ENCODE peak calls at places on chromosome 3, in nine cellular contexts. R, E, M, G, B, Z, H, N and F are unnamed samples.
A peak's percentile ranks its signal among the peaks of the same experiment; 100 is the strongest.

GRCh38 chr3:96449803-96450202 is 364.6 kb upstream of the EPHA6 start:
- DNase-seq in M (no peak), Z (peak; percentile 7), H (no peak), E (no peak), B (no peak), N (no peak), G (no peak), R (no peak), F (no peak)

GRCh38 chr3:152272771-152273242 is 4.1 kb downstream of the MBNL1 start:
- DNase-seq in E (no peak), Z (no peak), H (no peak), N (no peak), B (no peak), G (no peak), M (no peak), R (no peak), F (no peak)

GRCh38 chr3:25297667-25298585 is 130.1 kb upstream of the RARB start:
- DNase-seq in N (no peak), Z (no peak), B (no peak), M (no peak), G (no peak), E (no peak), H (no peak), R (no peak), F (no peak)

GRCh38 chr3:60064210-60065178 is 1014.7 kb upstream of the CFAP20DC start:
- DNase-seq in Z (no peak), R (no peak), E (no peak), M (no peak), B (no peak), H (no peak), G (no peak), N (no peak), F (no peak)

GRCh38 chr3:14614189-14614588 is 37.4 kb upstream of the CCDC174 start:
- DNase-seq in B (no peak), R (no peak), G (no peak), H (no peak), N (no peak), Z (no peak), E (no peak), M (no peak), F (no peak)

GRCh38 chr3:116579843-116580242 is 129.7 kb upstream of the TUSC7 start:
- DNase-seq in G (no peak), M (no peak), R (no peak), H (peak; percentile 3), Z (no peak), B (no peak), N (no peak), E (no peak), F (no peak)

GRCh38 chr3:17672506-17672905 is 69.9 kb downstream of the TBC1D5 start:
- DNase-seq in G (no peak), M (no peak), N (no peak), B (no peak), R (no peak), Z (no peak), H (no peak), E (no peak), F (no peak)

GRCh38 chr3:129025691-129026435 is 24.8 kb downstream of the EFCC1 start:
- DNase-seq in M (no peak), R (peak; percentile 89), B (peak; percentile 85), E (no peak), N (no peak), G (peak; percentile 79), Z (peak; percentile 40), H (no peak), F (no peak)

GRCh38 chr3:196254376-196255283 is 32.9 kb downstream of the PCYT1A start:
- DNase-seq in B (no peak), G (no peak), R (no peak), E (no peak), H (no peak), N (no peak), Z (no peak), M (no peak), F (no peak)

GRCh38 chr3:172869356-172869755 is 118.8 kb downstream of the ECT2 start:
- DNase-seq in M (no peak), E (no peak), B (no peak), G (no peak), H (peak; percentile 9), N (no peak), R (no peak), Z (peak; percentile 18), F (no peak)

GRCh38 chr3:23916152-23916885 is 471 bp downstream of the NKIRAS1 start:
- DNase-seq in M (no peak), N (no peak), R (no peak), B (peak; percentile 80), E (no peak), Z (no peak), G (no peak), H (no peak), F (peak; percentile 37)

GRCh38 chr3:4241595-4242170 is 61.5 kb upstream of the SETMAR start:
- DNase-seq in G (no peak), Z (no peak), N (no peak), M (no peak), H (no peak), R (no peak), E (no peak), B (no peak), F (no peak)

GRCh38 chr3:15859507-15860013 is 61.8 kb upstream of the ANKRD28 start:
- DNase-seq in Z (peak; percentile 86), M (no peak), G (peak; percentile 88), E (peak; percentile 52), H (peak; percentile 86), R (peak; percentile 87), N (no peak), B (peak; percentile 85), F (peak; percentile 94)

GRCh38 chr3:152243301-152243711 is 25.4 kb upstream of the MBNL1 start:
- DNase-seq in R (no peak), H (no peak), G (no peak), B (no peak), Z (no peak), N (peak; percentile 74), M (no peak), E (no peak), F (no peak)

DNA sequence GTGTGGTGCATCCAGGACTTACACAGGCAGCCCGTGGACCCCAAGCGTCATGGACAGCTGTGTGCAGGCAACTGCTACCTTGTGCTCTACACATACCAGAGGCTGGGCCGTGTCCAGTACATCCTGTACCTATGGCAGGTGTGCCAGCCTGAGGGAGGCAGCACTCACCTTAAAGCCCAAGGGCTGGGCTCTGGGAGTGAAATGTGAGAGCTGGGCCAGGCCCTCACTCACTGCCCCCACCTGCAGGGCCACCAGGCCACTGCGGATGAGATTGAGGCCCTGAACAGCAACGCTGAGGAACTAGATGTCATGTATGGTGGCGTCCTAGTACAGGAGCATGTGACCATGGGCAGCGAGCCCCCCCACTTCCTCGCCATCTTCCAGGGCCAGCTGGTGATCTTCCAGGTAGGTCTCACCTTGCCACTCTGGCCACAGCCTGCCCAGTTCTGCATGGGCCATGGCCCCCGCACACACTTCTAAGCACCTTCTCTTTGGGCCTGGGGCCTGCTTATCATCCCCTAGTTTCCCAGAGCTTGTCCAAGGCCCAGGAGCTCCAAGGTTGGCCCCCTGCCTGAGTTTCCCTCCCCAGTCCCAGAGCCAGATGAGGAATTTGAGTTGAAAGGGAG is 11.0 kb downstream of the VILL start:
- DNase-seq in M (no peak), B (no peak), N (no peak), H (no peak), Z (peak; percentile 11), E (no peak), G (no peak), R (peak; percentile 63), F (no peak)
- TF ChIP-seq CTCF in M (no peak), B (no peak), N (no peak), H (no peak), Z (no peak), E (no peak), G (no peak), R (no peak), F (no peak)

GRCh38 chr3:179558742-179559364 is 3.9 kb upstream of the ACTL6A start:
- DNase-seq in R (peak; percentile 80), M (no peak), B (no peak), N (peak; percentile 12), G (peak; percentile 69), Z (peak; percentile 50), H (peak; percentile 68), E (peak; percentile 57), F (peak; percentile 90)

GRCh38 chr3:179565496-179565895 is 2.8 kb downstream of the ACTL6A start:
- DNase-seq in B (no peak), R (no peak), E (no peak), Z (no peak), H (no peak), N (peak; percentile 28), M (no peak), G (no peak), F (no peak)

GRCh38 chr3:179563298-179563934 is 690 bp downstream of the ACTL6A start:
- DNase-seq in R (peak; percentile 85), Z (peak; percentile 73), E (peak; percentile 48), H (peak; percentile 80), M (peak; percentile 92), G (peak; percentile 78), B (peak; percentile 87), N (peak; percentile 13), F (peak; percentile 91)

GRCh38 chr3:179560791-179561190 is 1.9 kb upstream of the ACTL6A start:
- DNase-seq in E (no peak), G (no peak), M (no peak), B (no peak), H (no peak), Z (no peak), R (no peak), N (no peak), F (no peak)

DNA sequence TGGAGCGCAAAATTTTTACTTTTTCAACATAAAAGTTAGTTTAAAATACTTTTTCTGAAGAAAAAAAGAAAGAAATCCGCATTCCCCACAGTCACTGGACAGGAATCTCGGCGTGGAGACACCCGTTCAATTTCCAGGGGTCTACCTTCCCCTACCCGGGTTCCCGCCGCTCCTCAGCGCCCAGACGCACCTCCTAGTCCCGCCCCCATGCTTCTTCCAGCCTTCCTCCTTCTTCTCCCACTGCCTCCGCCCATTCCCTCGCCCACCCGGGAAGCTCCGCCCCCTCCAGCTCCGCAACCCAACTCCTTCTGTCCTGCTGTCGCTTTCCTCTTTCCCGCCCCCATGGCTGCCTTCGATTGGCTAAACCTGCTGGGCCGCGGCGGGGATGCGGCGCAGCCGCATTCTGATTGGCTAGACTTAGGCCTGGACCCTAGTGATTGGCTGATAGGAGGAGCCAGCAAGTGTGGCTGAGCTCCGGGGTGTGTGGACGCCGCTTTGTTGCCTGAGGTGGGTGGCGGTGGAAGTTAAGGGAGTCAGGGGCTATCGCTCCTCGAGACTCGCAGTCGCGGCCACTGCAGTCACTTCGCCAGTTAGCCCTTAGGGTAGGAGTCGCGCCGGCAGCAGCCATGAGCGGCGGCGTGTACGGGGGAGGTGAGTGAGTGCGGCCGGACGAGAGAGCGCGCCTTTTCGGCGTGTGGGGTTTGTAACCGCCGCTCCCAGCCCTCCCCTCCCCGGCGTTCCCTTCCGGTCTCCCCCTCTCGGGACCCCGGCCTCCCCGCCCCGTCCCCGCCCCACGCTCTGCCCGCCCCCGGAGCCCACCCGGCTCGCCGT is at the start of gene ACTL6A:
- DNase-seq in G (peak; percentile 100), B (peak; percentile 100), H (peak; percentile 98), N (peak; percentile 98), R (peak; percentile 100), Z (peak; percentile 100), E (peak; percentile 99), M (peak; percentile 100), F (peak; percentile 100)
- TF ChIP-seq POLR2A in G (peak; percentile 55), B (no peak), H (peak; percentile 80), N (peak; percentile 92), R (peak; percentile 64), Z (peak; percentile 64), E (peak; percentile 82), M (no peak), F (no peak)

GRCh38 chr3:36480916-36481648 is 100.8 kb downstream of the STAC start:
- DNase-seq in E (no peak), M (no peak), B (no peak), G (no peak), H (no peak), R (no peak), Z (no peak), N (no peak), F (no peak)
- TF ChIP-seq CTCF in E (no peak), M (no peak), B (no peak), G (no peak), H (no peak), R (no peak), Z (no peak), N (no peak), F (no peak)

GRCh38 chr3:73500321-73500720 is 124.4 kb downstream of the PDZRN3 start:
- DNase-seq in R (no peak), M (peak; percentile 14), Z (no peak), N (no peak), E (no peak), G (no peak), B (no peak), H (no peak), F (no peak)
- TF ChIP-seq POLR2A in R (no peak), M (no peak), Z (no peak), N (no peak), E (no peak), G (no peak), B (no peak), H (no peak), F (no peak)